ENCODE peak calls at places on chromosome 11, in seven cellular contexts. V, L, Y, P, X, Z and K are unnamed samples.

GRCh38 chr11:44309483-44310197 is at the start of gene ALX4:
- DNase-seq in V (no peak), L (peak; percentile 52), Y (peak; percentile 54), P (no peak), X (peak; percentile 34), Z (no peak), K (no peak)

GRCh38 chr11:1509626-1510255 is 23.2 kb upstream of the MOB2 start:
- DNase-seq in V (no peak), L (no peak), Y (no peak), P (no peak), X (no peak), Z (no peak), K (no peak)

GRCh38 chr11:12702999-12703453 is 28.8 kb downstream of the TEAD1 start:
- DNase-seq in V (no peak), L (peak; percentile 23), Y (no peak), P (no peak), X (no peak), Z (no peak), K (no peak)

GRCh38 chr11:61505106-61505505 is 3.4 kb upstream of the LRRC10B start:
- DNase-seq in V (no peak), L (no peak), Y (no peak), P (no peak), X (no peak), Z (no peak), K (no peak)

GRCh38 chr11:2196970-2197770 is 25.6 kb upstream of the TH start:
- DNase-seq in V (peak; percentile 64), L (peak; percentile 61), Y (peak; percentile 75), P (peak; percentile 66), X (peak; percentile 73), Z (peak; percentile 61), K (peak; percentile 78)

GRCh38 chr11:44235765-44236201 is 74.2 kb downstream of the ALX4 start:
- DNase-seq in V (no peak), L (peak; percentile 46), Y (no peak), P (peak; percentile 20), X (peak; percentile 61), Z (no peak), K (no peak)

GRCh38 chr11:121452609-121453150 is at the start of gene SORL1-AS1:
- DNase-seq in V (peak; percentile 76), L (no peak), Y (no peak), P (no peak), X (no peak), Z (no peak), K (peak; percentile 39)

GRCh38 chr11:6563121-6563619 is 40.2 kb downstream of the RRP8 start:
- DNase-seq in V (no peak), L (no peak), Y (no peak), P (no peak), X (no peak), Z (no peak), K (no peak)

GRCh38 chr11:128397362-128397761 is 190.0 kb downstream of the ETS1 start:
- DNase-seq in V (no peak), L (no peak), Y (no peak), P (no peak), X (no peak), Z (no peak), K (no peak)

GRCh38 chr11:102187416-102188125 is 77.3 kb downstream of the YAP1 start:
- DNase-seq in V (no peak), L (peak; percentile 57), Y (no peak), P (peak; percentile 61), X (peak; percentile 71), Z (no peak), K (no peak)

GRCh38 chr11:102186836-102187235 is 76.6 kb downstream of the YAP1 start:
- DNase-seq in V (no peak), L (no peak), Y (no peak), P (no peak), X (peak; percentile 34), Z (no peak), K (no peak)

GRCh38 chr11:102179366-102179765 is 69.1 kb downstream of the YAP1 start:
- DNase-seq in V (no peak), L (no peak), Y (no peak), P (no peak), X (no peak), Z (no peak), K (no peak)

DNA sequence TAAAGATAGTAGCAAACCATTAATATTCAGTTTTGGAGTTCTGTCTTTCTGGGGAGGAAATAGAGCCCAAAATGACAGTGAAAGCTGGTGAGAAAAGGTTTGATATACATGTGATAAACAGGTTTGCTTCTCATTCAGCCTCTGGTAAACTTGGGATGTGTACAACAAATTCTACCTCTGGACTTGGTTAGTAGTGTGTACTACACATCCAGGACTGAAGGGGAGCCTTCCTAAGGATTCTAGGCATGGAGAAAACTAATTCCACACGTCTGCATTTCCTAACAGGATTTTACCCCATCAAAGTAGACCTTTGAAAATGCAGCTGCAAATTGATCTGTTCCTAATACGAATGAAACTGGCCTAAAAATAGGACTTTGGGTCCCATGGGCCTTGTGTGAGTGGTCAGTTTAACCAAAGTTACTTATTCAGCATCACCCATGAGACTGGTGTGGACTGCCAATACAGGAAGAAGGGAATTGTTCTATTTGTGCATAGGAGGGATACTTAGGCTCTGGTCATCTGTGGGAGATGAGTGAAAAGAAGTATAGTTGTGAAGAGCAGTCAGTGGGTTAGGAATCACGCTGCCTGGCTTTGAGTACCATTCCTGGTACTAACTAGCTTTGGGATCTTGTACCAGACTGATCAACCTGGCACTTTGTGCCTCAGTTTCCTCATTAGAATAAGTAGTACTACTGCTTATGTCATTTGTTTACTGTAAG is 74.2 kb downstream of the YAP1 start:
- DNase-seq in V (no peak), L (peak; percentile 36), Y (no peak), P (no peak), X (no peak), Z (no peak), K (no peak)
- TF ChIP-seq CTCF in V (no peak), L (no peak), Y (no peak), P (no peak), X (no peak), Z (no peak), K (no peak)

GRCh38 chr11:70397983-70398833 is at the start of gene CTTN:
- DNase-seq in V (peak; percentile 78), L (peak; percentile 81), Y (peak; percentile 88), P (peak; percentile 83), X (peak; percentile 91), Z (peak; percentile 62), K (peak; percentile 97)

GRCh38 chr11:70398834-70399680 is 728 bp downstream of the CTTN start:
- DNase-seq in V (peak; percentile 69), L (no peak), Y (no peak), P (no peak), X (no peak), Z (no peak), K (no peak)

GRCh38 chr11:70389191-70389590 is 9.1 kb upstream of the CTTN start:
- DNase-seq in V (no peak), L (no peak), Y (no peak), P (no peak), X (no peak), Z (no peak), K (no peak)

GRCh38 chr11:70397336-70397982 is 870 bp upstream of the CTTN start:
- DNase-seq in V (peak; percentile 55), L (no peak), Y (no peak), P (peak; percentile 42), X (peak; percentile 39), Z (no peak), K (no peak)

DNA sequence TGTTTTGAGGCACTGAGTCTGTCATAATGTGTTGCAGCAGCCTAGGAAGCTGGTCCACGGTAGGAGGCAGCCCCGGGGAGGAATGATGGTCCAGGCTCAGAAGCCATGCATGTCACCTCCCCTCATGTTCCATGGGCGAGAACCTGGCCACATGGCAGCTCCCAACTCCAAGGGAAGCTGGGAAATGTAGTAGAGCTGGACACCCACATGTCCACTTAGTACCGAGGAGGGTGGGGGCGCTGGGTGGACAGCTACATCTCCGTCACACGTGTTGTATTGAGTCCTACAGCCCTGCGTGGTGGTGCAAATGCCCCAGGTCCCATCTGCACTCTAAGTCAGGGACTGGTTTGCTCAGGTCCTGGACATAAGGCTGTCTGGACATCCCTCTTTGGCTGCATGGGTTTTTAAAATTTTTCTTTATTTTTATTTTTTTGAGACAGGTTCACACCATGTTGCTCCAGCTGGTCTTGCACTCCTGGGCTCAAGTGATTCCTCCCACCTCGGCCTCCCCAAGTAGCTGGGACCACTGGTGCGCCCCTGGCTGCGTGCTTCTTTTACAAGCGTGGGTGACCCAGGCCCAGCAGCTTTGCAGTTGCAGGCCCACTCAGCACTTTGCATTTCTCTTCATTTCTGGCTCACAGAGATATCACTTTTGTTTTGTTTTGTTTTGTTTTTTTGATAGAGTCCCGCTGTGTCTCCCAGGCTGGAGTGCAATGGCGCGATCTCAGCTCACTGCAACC is 3.9 kb upstream of the CTTN start:
- DNase-seq in V (no peak), L (no peak), Y (no peak), P (no peak), X (no peak), Z (no peak), K (no peak)
- TF ChIP-seq CTCF in V (no peak), L (no peak), Y (no peak), P (no peak), X (no peak), Z (no peak), K (no peak)

GRCh38 chr11:45618897-45619296 is 46.5 kb downstream of the CHST1 start:
- DNase-seq in V (no peak), L (no peak), Y (no peak), P (no peak), X (no peak), Z (no peak), K (no peak)

GRCh38 chr11:45620243-45620642 is 45.2 kb downstream of the CHST1 start:
- DNase-seq in V (no peak), L (no peak), Y (no peak), P (no peak), X (no peak), Z (no peak), K (peak; percentile 38)

GRCh38 chr11:45616802-45617549 is 48.4 kb downstream of the CHST1 start:
- DNase-seq in V (no peak), L (no peak), Y (no peak), P (no peak), X (no peak), Z (no peak), K (no peak)

GRCh38 chr11:45615182-45615792 is 50.1 kb downstream of the CHST1 start:
- DNase-seq in V (no peak), L (no peak), Y (no peak), P (no peak), X (no peak), Z (no peak), K (no peak)

GRCh38 chr11:45617886-45618601 is 47.4 kb downstream of the CHST1 start:
- DNase-seq in V (no peak), L (peak; percentile 11), Y (no peak), P (no peak), X (no peak), Z (no peak), K (no peak)
- TF ChIP-seq CTCF in V (no peak), L (no peak), Y (no peak), P (no peak), X (no peak), Z (no peak), K (no peak)

GRCh38 chr11:72684236-72684912 is 10.2 kb upstream of the PDE2A start:
- DNase-seq in V (peak; percentile 71), L (peak; percentile 71), Y (peak; percentile 60), P (peak; percentile 57), X (peak; percentile 50), Z (peak; percentile 40), K (peak; percentile 67)
- TF ChIP-seq CTCF in V (peak; percentile 73), L (peak; percentile 83), Y (peak; percentile 59), P (peak; percentile 67), X (peak; percentile 60), Z (no peak), K (peak; percentile 51)